ENCODE peak calls at places on chromosome 17, in four cellular contexts. R is Panc1, H is K562, G is HepG2. Z is an unnamed sample.

GRCh38 chr17:74816883-74817620 is 40.9 kb upstream of the NAT9 start:
- DNase-seq in R (no peak), G (no peak), H (no peak), Z (no peak)

GRCh38 chr17:68048996-68049395 is 13.5 kb downstream of the KPNA2 start:
- DNase-seq in R (no peak), G (no peak), H (peak), Z (peak)

GRCh38 chr17:64148699-64149098 is 18.8 kb upstream of the ERN1 start:
- DNase-seq in R (no peak), H (no peak), G (no peak), Z (no peak)

GRCh38 chr17:64074704-64075484 is 54.5 kb upstream of the ICAM2 start:
- DNase-seq in G (peak), R (no peak), H (no peak), Z (no peak)

GRCh38 chr17:59062509-59062908 is 44.2 kb downstream of the TRIM37 start:
- DNase-seq in G (peak), R (no peak), H (no peak), Z (no peak)

GRCh38 chr17:75641343-75641742 is 8.1 kb downstream of the SMIM5 start:
- DNase-seq in G (no peak), H (no peak), R (no peak), Z (no peak)

GRCh38 chr17:77451271-77451893 is 310.6 kb downstream of the SEC14L1 start:
- DNase-seq in G (peak), H (peak), R (no peak), Z (no peak)

GRCh38 chr17:36133629-36134259 is 30.1 kb downstream of the CCL4 start:
- DNase-seq in R (no peak), H (no peak), G (peak), Z (no peak)

GRCh38 chr17:68089881-68090280 is 54.3 kb downstream of the KPNA2 start:
- DNase-seq in H (no peak), R (no peak), G (peak), Z (peak)

GRCh38 chr17:77690271-77691161 is 268.0 kb upstream of the TNRC6C start:
- DNase-seq in R (no peak), H (no peak), G (no peak), Z (no peak)

GRCh38 chr17:36703860-36704266 is 102.5 kb downstream of the MRM1 start:
- DNase-seq in G (no peak), R (no peak), H (peak), Z (no peak)

GRCh38 chr17:68199837-68200688 is 47.8 kb upstream of the AMZ2 start:
- DNase-seq in H (no peak), R (no peak), G (no peak), Z (no peak)

GRCh38 chr17:30082807-30083206 is 33.8 kb upstream of the NSRP1 start:
- DNase-seq in G (no peak), H (no peak), R (no peak), Z (no peak)

GRCh38 chr17:79038545-79039135 is 14.7 kb downstream of the C1QTNF1 start:
- DNase-seq in H (no peak), G (no peak), R (no peak), Z (no peak)

GRCh38 chr17:43454888-43455287 is 28.9 kb upstream of the DHX8 start:
- DNase-seq in G (no peak), R (no peak), H (no peak), Z (no peak)

GRCh38 chr17:80596760-80597608 is 52.3 kb downstream of the RPTOR start:
- DNase-seq in G (no peak), H (no peak), R (no peak), Z (no peak)

GRCh38 chr17:77330602-77331081 is 189.9 kb downstream of the SEC14L1 start:
- DNase-seq in G (no peak), H (no peak), R (no peak), Z (no peak)

GRCh38 chr17:29581583-29582253 is 7.7 kb downstream of the GIT1 start:
- DNase-seq in H (no peak), R (no peak), G (no peak), Z (no peak)

GRCh38 chr17:37696366-37696765 is 48.5 kb downstream of the HNF1B start:
- DNase-seq in H (no peak), G (no peak), R (no peak), Z (no peak)

GRCh38 chr17:348692-349425 is 3.7 kb downstream of the RPH3AL start:
- DNase-seq in H (no peak), G (peak), R (no peak), Z (no peak)

GRCh38 chr17:80956321-80957190 is 35.1 kb upstream of the CHMP6 start:
- DNase-seq in G (no peak), H (no peak), R (no peak), Z (no peak)

GRCh38 chr17:80104321-80104955 is 3.1 kb downstream of the GAA start:
- DNase-seq in H (no peak), R (no peak), G (no peak), Z (no peak)

GRCh38 chr17:49003557-49004511 is 6.6 kb downstream of the IGF2BP1 start:
- DNase-seq in R (no peak), H (peak), G (no peak), Z (no peak)

GRCh38 chr17:81867952-81868673 is 3.0 kb downstream of the ARHGDIA start:
- DNase-seq in G (no peak), H (no peak), R (no peak), Z (peak)

GRCh38 chr17:51000835-51001638 is 119.6 kb downstream of the SPAG9 start:
- DNase-seq in R (peak), H (no peak), G (peak), Z (peak)

GRCh38 chr17:66275651-66276050 is 26.8 kb upstream of the PRKCA start:
- DNase-seq in H (no peak), R (peak), G (peak), Z (peak)

GRCh38 chr17:20775331-20775730 is 195.8 kb downstream of the CDRT15L2 start:
- DNase-seq in H (no peak), R (no peak), G (no peak), Z (no peak)

GRCh38 chr17:69913241-69914015 is 161.6 kb upstream of the KCNJ16 start:
- DNase-seq in H (no peak), G (no peak), R (no peak), Z (no peak)

GRCh38 chr17:11285946-11286345 is 44.9 kb downstream of the SHISA6 start:
- DNase-seq in R (no peak), G (no peak), H (no peak), Z (no peak)

GRCh38 chr17:67994827-67995567 is 1.3 kb downstream of the C17orf58 start:
- DNase-seq in G (no peak), H (no peak), R (no peak), Z (no peak)

GRCh38 chr17:34167359-34167758 is 87.7 kb upstream of the CCL2 start:
- DNase-seq in G (no peak), H (no peak), R (no peak), Z (no peak)

GRCh38 chr17:15414502-15415348 is 52.7 kb downstream of the CDRT4 start:
- DNase-seq in G (no peak), R (no peak), H (no peak), Z (no peak)

GRCh38 chr17:31387438-31387837 is 4.0 kb upstream of the RAB11FIP4 start:
- DNase-seq in H (no peak), R (no peak), G (no peak), Z (no peak)

GRCh38 chr17:34519286-34519685 is 60.1 kb upstream of the TMEM132E start:
- DNase-seq in R (no peak), H (peak), G (peak), Z (no peak)

GRCh38 chr17:65103896-65104295 is 33.3 kb upstream of the RGS9 start:
- DNase-seq in R (no peak), G (no peak), H (no peak), Z (no peak)

GRCh38 chr17:62625870-62626200 is 1.6 kb upstream of the MRC2 start:
- DNase-seq in H (no peak), G (no peak), R (no peak), Z (no peak)

GRCh38 chr17:40819528-40820125 is 2.8 kb downstream of the KRT10 start:
- DNase-seq in H (no peak), R (no peak), G (peak), Z (no peak)

GRCh38 chr17:8803531-8804416 is 4.6 kb upstream of the MFSD6L start:
- DNase-seq in R (no peak), H (no peak), G (peak), Z (no peak)

GRCh38 chr17:8806206-8807069 is 7.3 kb upstream of the MFSD6L start:
- DNase-seq in R (no peak), H (no peak), G (no peak), Z (no peak)

GRCh38 chr17:8801135-8801840 is 2.1 kb upstream of the MFSD6L start:
- DNase-seq in R (no peak), G (no peak), H (no peak), Z (no peak)

DNA sequence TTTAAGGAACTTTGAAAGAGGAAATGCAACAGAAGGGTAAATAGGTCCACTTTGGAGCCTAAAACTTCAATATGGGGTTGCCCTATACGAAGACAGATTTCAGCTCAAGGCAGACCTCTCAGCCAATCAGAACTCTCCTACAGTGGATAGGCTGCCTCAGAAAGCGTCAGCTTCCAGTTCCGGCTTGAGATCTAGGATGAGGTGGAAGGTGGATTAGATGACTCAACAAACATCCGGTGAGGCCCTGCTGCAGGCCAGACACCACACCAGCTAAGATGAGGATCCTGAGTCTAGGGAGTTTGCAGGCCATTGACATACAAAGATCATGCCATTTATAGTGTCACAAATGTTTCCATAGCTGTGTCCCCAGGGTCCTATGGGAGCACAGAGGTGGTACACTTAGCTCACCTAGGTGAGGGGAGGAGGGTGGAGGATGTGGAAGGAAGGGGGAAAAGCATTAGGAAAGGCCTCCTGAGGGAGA is 7.9 kb upstream of the MFSD6L start:
- DNase-seq in R (no peak), G (no peak), H (no peak), Z (no peak)
- TF ChIP-seq TCF7L2 in R (no peak), G (no peak), H (no peak), Z (no peak)

DNA sequence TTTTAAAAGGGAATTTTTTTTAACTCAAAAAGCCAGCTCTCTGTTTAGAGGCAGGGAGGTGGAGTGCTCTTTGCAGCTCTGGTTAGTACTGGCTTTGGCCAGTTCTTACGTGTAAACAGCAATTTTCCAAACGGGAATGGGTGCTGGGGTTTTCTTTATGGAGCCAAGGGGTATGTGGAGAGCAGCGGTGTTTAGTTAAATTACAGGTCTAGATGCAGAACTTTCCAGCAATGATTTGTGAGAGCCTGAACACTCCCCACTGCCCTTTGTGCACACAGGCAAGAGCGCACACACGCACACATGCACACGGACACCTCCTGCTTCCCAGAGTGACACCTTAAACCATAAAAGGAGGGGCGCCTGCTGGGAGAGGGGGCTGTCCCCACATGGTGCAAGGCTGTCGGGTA is 140.2 kb downstream of the MSI2 start:
- DNase-seq in R (no peak), H (no peak), G (no peak), Z (no peak)
- H3K27ac ChIP-seq in R (no peak), H (no peak), G (no peak), Z (no peak)

GRCh38 chr17:8894673-8895578 is 27.5 kb upstream of the PIK3R6 start:
- DNase-seq in R (no peak), H (peak), G (peak), Z (peak)
- TF ChIP-seq TCF7L2 in R (no peak), H (no peak), G (no peak), Z (no peak)

GRCh38 chr17:44915321-44915726 is at the start of gene GFAP:
- DNase-seq in G (no peak), H (no peak), R (no peak), Z (no peak)
- H3K27ac ChIP-seq in G (peak), H (no peak), R (no peak), Z (no peak)

GRCh38 chr17:19752216-19753048 is 4.3 kb upstream of the ALDH3A1 start:
- DNase-seq in R (no peak), G (no peak), H (no peak), Z (no peak)

GRCh38 chr17:19753049-19753444 is 4.9 kb upstream of the ALDH3A1 start:
- DNase-seq in R (peak), H (no peak), G (no peak), Z (peak)

GRCh38 chr17:19748807-19749193 is 702 bp upstream of the ALDH3A1 start:
- DNase-seq in G (no peak), H (no peak), R (no peak), Z (no peak)

GRCh38 chr17:19750020-19750572 is 2.0 kb upstream of the ALDH3A1 start:
- DNase-seq in H (no peak), G (no peak), R (no peak), Z (no peak)

DNA sequence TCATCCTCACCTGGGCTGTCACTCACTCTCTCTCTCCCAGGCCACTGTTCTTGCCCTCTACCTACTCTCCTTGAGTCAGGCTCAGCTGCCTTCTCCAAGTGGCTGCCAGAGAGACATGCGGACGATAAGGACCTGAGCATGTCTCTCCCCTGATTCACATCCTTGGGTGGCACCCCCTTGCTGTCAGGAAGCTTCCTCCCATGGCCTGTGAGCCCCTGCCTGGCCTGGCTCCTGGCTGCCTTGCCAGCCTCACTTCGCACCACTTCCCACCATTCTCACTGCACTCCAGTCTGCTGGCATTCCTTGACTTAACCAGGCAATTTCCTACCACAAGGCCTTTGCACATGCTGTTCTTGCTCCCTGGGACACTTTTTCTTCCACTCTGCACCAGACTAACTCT is 2.7 kb upstream of the ALDH3A1 start:
- DNase-seq in G (no peak), H (no peak), R (no peak), Z (no peak)
- TF ChIP-seq TCF7L2 in G (no peak), H (no peak), R (no peak), Z (no peak)

DNA sequence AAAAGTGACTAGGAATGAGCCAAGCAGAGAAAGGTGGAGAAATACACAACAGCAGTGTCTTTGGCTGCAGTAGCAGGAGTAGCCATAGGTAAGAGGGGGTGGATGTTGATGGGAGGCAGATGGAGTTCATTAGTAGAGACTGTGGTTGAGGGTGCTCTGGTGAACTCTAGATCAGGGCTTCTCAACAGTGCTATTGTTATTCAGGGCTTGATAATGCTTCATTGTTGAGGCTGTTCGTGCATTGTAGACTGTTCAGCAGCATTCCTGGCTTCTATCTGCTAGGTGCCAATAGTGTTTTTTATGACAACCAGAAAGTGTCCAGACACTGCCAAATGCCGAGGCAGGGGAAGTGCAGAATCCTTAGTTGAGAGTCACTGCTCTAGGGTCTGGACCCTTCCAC is 3.6 kb downstream of the ALKBH5 start:
- DNase-seq in H (no peak), R (no peak), G (peak), Z (no peak)
- H3K27ac ChIP-seq in H (peak), R (peak), G (peak), Z (no peak)

GRCh38 chr17:42051645-42052044 is 1.2 kb upstream of the C17orf113 start:
- DNase-seq in H (no peak), R (no peak), G (no peak), Z (no peak)

GRCh38 chr17:42051013-42051400 is 606 bp upstream of the C17orf113 start:
- DNase-seq in R (no peak), G (no peak), H (no peak), Z (no peak)

GRCh38 chr17:42050360-42051012 is at the start of gene C17orf113:
- DNase-seq in H (peak), R (no peak), G (peak), Z (no peak)

GRCh38 chr17:42047343-42047742 is 3.1 kb downstream of the C17orf113 start:
- DNase-seq in H (no peak), G (no peak), R (no peak), Z (no peak)

GRCh38 chr17:42049834-42050359 is 504 bp downstream of the C17orf113 start:
- DNase-seq in H (no peak), G (no peak), R (no peak), Z (no peak)
- TF ChIP-seq TCF7L2 in H (no peak), G (no peak), R (no peak), Z (no peak)

GRCh38 chr17:5077781-5078105 is 524 bp upstream of the ZFP3 start:
- DNase-seq in H (no peak), R (no peak), G (no peak), Z (no peak)
- H3K27ac ChIP-seq in H (no peak), R (no peak), G (no peak), Z (no peak)

DNA sequence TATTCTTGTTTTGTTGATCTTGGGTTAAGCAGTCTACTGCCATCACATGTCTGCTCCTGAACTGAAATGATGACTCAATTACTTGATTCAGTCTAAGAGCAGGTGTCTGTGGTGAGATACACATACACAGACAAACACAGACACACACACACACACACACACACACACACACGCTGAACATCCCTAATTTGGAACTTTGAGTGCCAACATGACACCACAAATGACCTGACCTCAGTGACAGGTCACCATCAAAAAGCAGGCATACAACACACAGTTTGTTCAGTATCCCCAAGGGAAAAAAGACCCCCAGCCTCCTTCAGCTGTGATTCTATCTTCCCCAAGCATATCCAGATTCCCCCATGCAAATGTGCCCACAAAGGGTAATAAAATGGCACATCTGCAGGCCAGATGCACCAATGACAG is 130.1 kb upstream of the TMEM97 start:
- DNase-seq in R (no peak), G (no peak), H (no peak), Z (no peak)
- TF ChIP-seq TCF7L2 in R (no peak), G (no peak), H (no peak), Z (no peak)

Z was measured in HCT116.